ENCODE peak calls at places on chromosomes 4 and X, in ten cellular contexts. One of them, this sample, is unnamed.
A peak's percentile ranks its signal among the peaks of the same experiment; 100 is the strongest.

GRCh38 chrX:1536712-1537030 is 314 bp downstream of the P2RY8 start:
- DNase-seq in WERI-Rb-1: no peak
- DNase-seq in mesothelial cell of epicardium: no peak
- DNase-seq in GM23338: no peak
- DNase-seq in MM.1S: no peak
- DNase-seq in colonic mucosa: no peak
- DNase-seq in fibroblast of mammary gland: no peak
- DNase-seq in A549: no peak
- DNase-seq in endothelial cell: no peak
- DNase-seq in transverse colon: no peak
- DNase-seq in this sample: no peak

GRCh38 chrX:47169726-47170515 is 23.7 kb upstream of the UBA1 start:
- DNase-seq in endothelial cell: no peak
- DNase-seq in fibroblast of mammary gland: peak; percentile 64
- DNase-seq in A549: no peak
- DNase-seq in GM23338: no peak
- DNase-seq in mesothelial cell of epicardium: no peak
- DNase-seq in transverse colon: no peak
- DNase-seq in WERI-Rb-1: no peak
- DNase-seq in MM.1S: no peak
- DNase-seq in colonic mucosa: no peak
- DNase-seq in this sample: peak; percentile 17

GRCh38 chr4:101068115-101068514 is 279.2 kb downstream of the PPP3CA start:
- DNase-seq in fibroblast of mammary gland: no peak
- DNase-seq in A549: no peak
- DNase-seq in endothelial cell: no peak
- DNase-seq in GM23338: no peak
- DNase-seq in transverse colon: no peak
- DNase-seq in colonic mucosa: no peak
- DNase-seq in WERI-Rb-1: no peak
- DNase-seq in MM.1S: no peak
- DNase-seq in mesothelial cell of epicardium: no peak
- DNase-seq in this sample: no peak

GRCh38 chr4:84324303-84324702 is 174.8 kb downstream of the NKX6-1 start:
- DNase-seq in WERI-Rb-1: peak; percentile 22
- DNase-seq in transverse colon: no peak
- DNase-seq in colonic mucosa: no peak
- DNase-seq in MM.1S: no peak
- DNase-seq in GM23338: peak; percentile 11
- DNase-seq in mesothelial cell of epicardium: no peak
- DNase-seq in endothelial cell: no peak
- DNase-seq in A549: no peak
- DNase-seq in fibroblast of mammary gland: no peak
- DNase-seq in this sample: no peak

GRCh38 chr4:53512608-53513007 is 78.7 kb downstream of the LNX1 start:
- DNase-seq in colonic mucosa: no peak
- DNase-seq in GM23338: no peak
- DNase-seq in A549: no peak
- DNase-seq in WERI-Rb-1: no peak
- DNase-seq in endothelial cell: no peak
- DNase-seq in transverse colon: no peak
- DNase-seq in mesothelial cell of epicardium: no peak
- DNase-seq in MM.1S: no peak
- DNase-seq in fibroblast of mammary gland: no peak
- DNase-seq in this sample: no peak

GRCh38 chrX:39336709-39337294 is 535.5 kb downstream of the MID1IP1 start:
- DNase-seq in WERI-Rb-1: peak; percentile 6
- DNase-seq in A549: no peak
- DNase-seq in mesothelial cell of epicardium: no peak
- DNase-seq in colonic mucosa: no peak
- DNase-seq in MM.1S: peak; percentile 83
- DNase-seq in GM23338: no peak
- DNase-seq in endothelial cell: no peak
- DNase-seq in fibroblast of mammary gland: no peak
- DNase-seq in transverse colon: peak; percentile 23
- DNase-seq in this sample: no peak

GRCh38 chr4:2183394-2183793 is 58.5 kb downstream of the HAUS3 start:
- DNase-seq in colonic mucosa: no peak
- DNase-seq in WERI-Rb-1: no peak
- DNase-seq in fibroblast of mammary gland: peak; percentile 20
- DNase-seq in mesothelial cell of epicardium: no peak
- DNase-seq in GM23338: no peak
- DNase-seq in endothelial cell: no peak
- DNase-seq in A549: no peak
- DNase-seq in transverse colon: no peak
- DNase-seq in MM.1S: no peak
- DNase-seq in this sample: no peak

GRCh38 chr4:159508917-159509500 is 406.1 kb downstream of the RAPGEF2 start:
- DNase-seq in GM23338: no peak
- DNase-seq in WERI-Rb-1: no peak
- DNase-seq in colonic mucosa: no peak
- DNase-seq in transverse colon: no peak
- DNase-seq in MM.1S: no peak
- DNase-seq in mesothelial cell of epicardium: no peak
- DNase-seq in A549: no peak
- DNase-seq in fibroblast of mammary gland: peak; percentile 38
- DNase-seq in endothelial cell: no peak
- DNase-seq in this sample: no peak

GRCh38 chr4:48380583-48381167 is 39.3 kb downstream of the SLAIN2 start:
- DNase-seq in mesothelial cell of epicardium: no peak
- DNase-seq in MM.1S: no peak
- DNase-seq in colonic mucosa: no peak
- DNase-seq in GM23338: peak; percentile 15
- DNase-seq in A549: no peak
- DNase-seq in transverse colon: no peak
- DNase-seq in fibroblast of mammary gland: no peak
- DNase-seq in WERI-Rb-1: no peak
- DNase-seq in endothelial cell: no peak
- DNase-seq in this sample: no peak

GRCh38 chr4:70153937-70154336 is at the start of gene PRR27:
- DNase-seq in GM23338: no peak
- DNase-seq in A549: no peak
- DNase-seq in WERI-Rb-1: no peak
- DNase-seq in fibroblast of mammary gland: no peak
- DNase-seq in MM.1S: no peak
- DNase-seq in colonic mucosa: no peak
- DNase-seq in endothelial cell: no peak
- DNase-seq in transverse colon: no peak
- DNase-seq in mesothelial cell of epicardium: no peak
- DNase-seq in this sample: no peak

GRCh38 chr4:139329665-139330200 is 27.5 kb upstream of the NDUFC1 start:
- DNase-seq in A549: no peak
- DNase-seq in colonic mucosa: no peak
- DNase-seq in mesothelial cell of epicardium: no peak
- DNase-seq in endothelial cell: no peak
- DNase-seq in GM23338: peak; percentile 25
- DNase-seq in transverse colon: no peak
- DNase-seq in fibroblast of mammary gland: no peak
- DNase-seq in MM.1S: no peak
- DNase-seq in WERI-Rb-1: no peak
- DNase-seq in this sample: no peak

GRCh38 chr4:92266521-92266920 is 37.2 kb upstream of the GRID2 start:
- DNase-seq in A549: no peak
- DNase-seq in colonic mucosa: no peak
- DNase-seq in GM23338: no peak
- DNase-seq in transverse colon: no peak
- DNase-seq in endothelial cell: no peak
- DNase-seq in MM.1S: no peak
- DNase-seq in mesothelial cell of epicardium: no peak
- DNase-seq in fibroblast of mammary gland: no peak
- DNase-seq in WERI-Rb-1: no peak
- DNase-seq in this sample: no peak

DNA sequence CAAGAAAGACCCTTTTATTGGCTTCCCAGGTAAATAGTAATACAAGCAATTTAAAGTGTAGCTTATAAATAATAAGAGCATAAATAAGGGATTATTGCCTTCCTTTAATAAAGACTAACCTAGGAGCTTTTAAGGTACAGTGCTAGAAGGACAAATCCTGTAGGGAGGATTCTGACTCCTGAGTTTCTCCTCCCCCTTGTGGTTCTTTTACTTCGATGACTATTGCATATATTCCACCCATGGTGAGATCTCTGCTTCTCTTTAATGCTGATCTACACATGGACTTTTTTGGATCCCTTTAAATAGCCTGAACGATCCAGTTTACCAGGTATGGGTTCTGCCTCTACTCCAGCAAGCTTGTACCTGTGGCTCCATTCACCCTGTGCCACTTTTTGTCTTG is 2.5 kb downstream of the GALNT7 start:
- DNase-seq in fibroblast of mammary gland: peak; percentile 53
- DNase-seq in MM.1S: no peak
- DNase-seq in mesothelial cell of epicardium: no peak
- DNase-seq in colonic mucosa: no peak
- DNase-seq in GM23338: peak; percentile 64
- DNase-seq in WERI-Rb-1: no peak
- DNase-seq in endothelial cell: no peak
- DNase-seq in transverse colon: no peak
- DNase-seq in A549: peak; percentile 38
- DNase-seq in this sample: no peak
- TF ChIP-seq CTCF in fibroblast of mammary gland: peak; percentile 37
- TF ChIP-seq CTCF in MM.1S: no peak
- TF ChIP-seq CTCF in mesothelial cell of epicardium: no peak
- TF ChIP-seq CTCF in colonic mucosa: no peak
- TF ChIP-seq CTCF in GM23338: peak; percentile 23
- TF ChIP-seq CTCF in WERI-Rb-1: peak; percentile 22
- TF ChIP-seq CTCF in endothelial cell: peak; percentile 34
- TF ChIP-seq CTCF in transverse colon: peak; percentile 31
- TF ChIP-seq CTCF in A549: peak; percentile 26
- TF ChIP-seq CTCF in this sample: no peak

GRCh38 chr4:153152453-153153338 is 51.5 kb upstream of the TRIM2 start:
- DNase-seq in MM.1S: peak; percentile 31
- DNase-seq in fibroblast of mammary gland: no peak
- DNase-seq in transverse colon: peak; percentile 70
- DNase-seq in WERI-Rb-1: peak; percentile 95
- DNase-seq in colonic mucosa: peak; percentile 81
- DNase-seq in endothelial cell: peak; percentile 27
- DNase-seq in mesothelial cell of epicardium: no peak
- DNase-seq in A549: no peak
- DNase-seq in GM23338: peak; percentile 53
- DNase-seq in this sample: peak; percentile 41

GRCh38 chr4:153154010-153154975 is 50.0 kb upstream of the TRIM2 start:
- DNase-seq in A549: peak; percentile 43
- DNase-seq in WERI-Rb-1: no peak
- DNase-seq in fibroblast of mammary gland: peak; percentile 44
- DNase-seq in endothelial cell: no peak
- DNase-seq in MM.1S: no peak
- DNase-seq in transverse colon: peak; percentile 50
- DNase-seq in mesothelial cell of epicardium: no peak
- DNase-seq in GM23338: no peak
- DNase-seq in colonic mucosa: peak; percentile 80
- DNase-seq in this sample: no peak

GRCh38 chr4:153156263-153156662 is 48.0 kb upstream of the TRIM2 start:
- DNase-seq in mesothelial cell of epicardium: no peak
- DNase-seq in fibroblast of mammary gland: no peak
- DNase-seq in A549: no peak
- DNase-seq in colonic mucosa: no peak
- DNase-seq in MM.1S: no peak
- DNase-seq in transverse colon: no peak
- DNase-seq in endothelial cell: no peak
- DNase-seq in WERI-Rb-1: peak; percentile 33
- DNase-seq in GM23338: peak; percentile 71
- DNase-seq in this sample: no peak

GRCh38 chr4:153151535-153152452 is 52.4 kb upstream of the TRIM2 start:
- DNase-seq in transverse colon: peak; percentile 90
- DNase-seq in mesothelial cell of epicardium: peak; percentile 50
- DNase-seq in WERI-Rb-1: peak; percentile 77
- DNase-seq in colonic mucosa: peak; percentile 91
- DNase-seq in fibroblast of mammary gland: no peak
- DNase-seq in endothelial cell: peak; percentile 41
- DNase-seq in A549: peak; percentile 25
- DNase-seq in GM23338: peak; percentile 98
- DNase-seq in MM.1S: no peak
- DNase-seq in this sample: no peak

GRCh38 chr4:153153339-153153851 is 50.8 kb upstream of the TRIM2 start:
- DNase-seq in colonic mucosa: peak; percentile 74
- DNase-seq in mesothelial cell of epicardium: peak; percentile 32
- DNase-seq in endothelial cell: peak; percentile 28
- DNase-seq in fibroblast of mammary gland: no peak
- DNase-seq in MM.1S: peak; percentile 54
- DNase-seq in GM23338: peak; percentile 82
- DNase-seq in transverse colon: peak; percentile 72
- DNase-seq in A549: peak; percentile 52
- DNase-seq in WERI-Rb-1: peak; percentile 88
- DNase-seq in this sample: peak; percentile 43
- TF ChIP-seq CTCF in colonic mucosa: no peak
- TF ChIP-seq CTCF in mesothelial cell of epicardium: no peak
- TF ChIP-seq CTCF in endothelial cell: no peak
- TF ChIP-seq CTCF in fibroblast of mammary gland: no peak
- TF ChIP-seq CTCF in MM.1S: no peak
- TF ChIP-seq CTCF in GM23338: no peak
- TF ChIP-seq CTCF in transverse colon: no peak
- TF ChIP-seq CTCF in A549: no peak
- TF ChIP-seq CTCF in WERI-Rb-1: no peak
- TF ChIP-seq CTCF in this sample: no peak

DNA sequence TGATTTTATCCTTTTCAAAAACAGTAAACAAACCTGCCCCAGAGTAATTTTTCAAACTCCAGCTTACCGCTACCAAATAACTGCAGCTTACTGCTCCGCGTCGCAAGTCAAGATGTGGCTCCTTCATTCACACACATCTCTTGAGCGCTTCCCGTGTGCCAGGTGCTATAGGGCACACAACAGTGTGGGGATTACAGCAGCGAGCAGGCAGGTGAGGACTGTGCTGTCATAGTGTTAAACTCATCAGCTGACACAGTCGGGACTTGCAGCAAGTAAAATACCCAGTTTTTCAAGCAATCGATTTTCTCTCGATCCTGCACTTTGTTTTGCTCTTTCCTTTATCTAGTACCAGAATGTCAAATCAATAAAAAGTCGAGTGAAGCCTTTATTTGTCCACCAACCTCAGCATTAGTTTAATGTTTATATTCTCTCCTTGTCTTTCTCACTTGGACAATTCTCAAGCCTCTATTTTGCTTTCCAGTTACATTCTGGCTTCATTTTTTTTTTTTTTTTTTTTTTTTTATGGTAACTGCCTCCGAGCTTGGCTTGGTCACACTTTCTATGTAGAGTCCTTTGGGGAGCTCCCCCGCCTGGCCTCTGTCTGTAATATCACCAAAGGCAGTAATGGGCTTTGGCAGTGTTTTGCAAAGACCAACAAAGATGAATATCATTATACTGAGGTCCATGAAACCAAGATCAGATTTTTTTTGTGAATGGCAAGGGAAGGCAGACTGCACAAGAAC is 8.3 kb upstream of the ASB5 start:
- DNase-seq in endothelial cell: peak; percentile 62
- DNase-seq in MM.1S: peak; percentile 62
- DNase-seq in fibroblast of mammary gland: peak; percentile 69
- DNase-seq in WERI-Rb-1: peak; percentile 69
- DNase-seq in transverse colon: peak; percentile 52
- DNase-seq in colonic mucosa: peak; percentile 34
- DNase-seq in mesothelial cell of epicardium: no peak
- DNase-seq in GM23338: peak; percentile 75
- DNase-seq in A549: peak; percentile 56
- DNase-seq in this sample: peak; percentile 40
- TF ChIP-seq CTCF in endothelial cell: peak; percentile 21
- TF ChIP-seq CTCF in MM.1S: peak; percentile 51
- TF ChIP-seq CTCF in fibroblast of mammary gland: peak; percentile 57
- TF ChIP-seq CTCF in WERI-Rb-1: peak; percentile 63
- TF ChIP-seq CTCF in transverse colon: peak; percentile 29
- TF ChIP-seq CTCF in colonic mucosa: no peak
- TF ChIP-seq CTCF in mesothelial cell of epicardium: no peak
- TF ChIP-seq CTCF in GM23338: peak; percentile 59
- TF ChIP-seq CTCF in A549: peak; percentile 45
- TF ChIP-seq CTCF in this sample: peak; percentile 27

GRCh38 chr4:180449395-180449956 is 1793.7 kb upstream of the TENM3 start:
- DNase-seq in MM.1S: peak; percentile 39
- DNase-seq in colonic mucosa: no peak
- DNase-seq in GM23338: peak; percentile 84
- DNase-seq in WERI-Rb-1: peak; percentile 78
- DNase-seq in transverse colon: no peak
- DNase-seq in fibroblast of mammary gland: no peak
- DNase-seq in A549: peak; percentile 56
- DNase-seq in mesothelial cell of epicardium: no peak
- DNase-seq in endothelial cell: peak; percentile 49
- DNase-seq in this sample: no peak
- TF ChIP-seq CTCF in MM.1S: peak; percentile 74
- TF ChIP-seq CTCF in colonic mucosa: no peak
- TF ChIP-seq CTCF in GM23338: peak; percentile 91
- TF ChIP-seq CTCF in WERI-Rb-1: peak; percentile 91
- TF ChIP-seq CTCF in transverse colon: no peak
- TF ChIP-seq CTCF in fibroblast of mammary gland: peak; percentile 22
- TF ChIP-seq CTCF in A549: peak; percentile 36
- TF ChIP-seq CTCF in mesothelial cell of epicardium: peak; percentile 29
- TF ChIP-seq CTCF in endothelial cell: peak; percentile 66
- TF ChIP-seq CTCF in this sample: peak; percentile 14

This sample was measured in adrenal gland.